ENCODE peak calls at places on chromosomes 1 and 21, in seven cellular contexts. B is anterior cingulate cortex; I is midbrain; S is astrocyte of the hippocampus; U is stimulated activated CD4-positive, alpha-beta T cell treated with anti-CD3 and anti-CD28 coated beads, Interleukin-4, amount 100 ng/mL, for 4 hours; P is psoas muscle; W is ACHN. F is an unnamed sample.

GRCh38 chr1:50251592-50252165 is 143.0 kb downstream of the ELAVL4 start:
- DNase-seq in U (no peak), P (no peak), I (no peak), B (no peak), S (peak; percentile 39), W (no peak), F (no peak)

GRCh38 chr1:185096531-185096930 is 51.2 kb downstream of the RNF2 start:
- DNase-seq in B (no peak), W (no peak), S (no peak), U (no peak), P (no peak), I (no peak), F (no peak)

GRCh38 chr1:39829791-39830533 is 41.3 kb upstream of the BMP8B start:
- DNase-seq in U (no peak), S (peak; percentile 4), I (no peak), P (no peak), W (no peak), B (no peak), F (no peak)

GRCh38 chr1:66331641-66332523 is 202.1 kb upstream of the SGIP1 start:
- DNase-seq in W (peak; percentile 75), P (peak; percentile 78), B (no peak), S (peak; percentile 77), I (peak; percentile 40), U (peak; percentile 40), F (peak; percentile 68)

GRCh38 chr1:31460027-31460426 is 47.0 kb downstream of the SERINC2 start:
- DNase-seq in P (no peak), I (no peak), B (no peak), U (no peak), W (peak; percentile 17), S (no peak), F (no peak)

GRCh38 chr1:60870269-60870668 is 212.1 kb upstream of the NFIA start:
- DNase-seq in S (no peak), U (no peak), W (no peak), B (no peak), P (no peak), I (no peak), F (no peak)

GRCh38 chr1:212234431-212235298 is 50.5 kb upstream of the PPP2R5A start:
- DNase-seq in B (peak; percentile 12), W (peak; percentile 94), U (peak; percentile 32), P (peak; percentile 26), I (no peak), S (peak; percentile 88), F (no peak)

GRCh38 chr1:172359531-172359991 is 60.9 kb upstream of the C1orf105 start:
- DNase-seq in W (peak; percentile 27), S (peak; percentile 85), I (no peak), U (no peak), B (no peak), P (no peak), F (no peak)

GRCh38 chr1:224624432-224624831 is 8.3 kb downstream of the CNIH3 start:
- DNase-seq in B (no peak), P (no peak), W (no peak), I (no peak), U (no peak), S (no peak), F (no peak)

GRCh38 chr1:15958788-15959187 is 17.1 kb downstream of the ZBTB17 start:
- DNase-seq in I (no peak), B (no peak), W (no peak), P (no peak), S (no peak), U (no peak), F (no peak)

GRCh38 chr1:20166047-20166446 is 19.8 kb upstream of the UBXN10 start:
- DNase-seq in I (no peak), S (no peak), B (peak; percentile 22), U (no peak), W (no peak), P (no peak), F (no peak)

GRCh38 chr1:201759194-201759814 is 69.7 kb upstream of the IPO9 start:
- DNase-seq in P (no peak), W (peak; percentile 60), S (peak; percentile 75), U (no peak), I (no peak), B (no peak), F (no peak)

GRCh38 chr1:30051777-30052176 is 671.6 kb downstream of the MATN1 start:
- DNase-seq in B (no peak), I (no peak), W (no peak), U (no peak), S (no peak), P (no peak), F (no peak)

GRCh38 chr1:229862017-229862774 is 204.8 kb upstream of the GALNT2 start:
- DNase-seq in S (peak; percentile 23), I (peak; percentile 46), P (no peak), B (no peak), W (no peak), U (no peak), F (no peak)

GRCh38 chr21:33217168-33217567 is 12.6 kb upstream of the IFNAR2 start:
- DNase-seq in I (no peak), P (no peak), U (no peak), B (no peak), S (no peak), W (no peak), F (no peak)

GRCh38 chr1:66300986-66301451 is 232.9 kb upstream of the SGIP1 start:
- DNase-seq in I (no peak), S (peak; percentile 30), U (peak; percentile 20), B (no peak), W (peak; percentile 59), P (no peak), F (no peak)

GRCh38 chr1:226590626-226591025 is 42.1 kb downstream of the STUM start:
- DNase-seq in S (no peak), P (no peak), I (no peak), B (no peak), W (no peak), U (no peak), F (no peak)

GRCh38 chr1:87706198-87706597 is 377.5 kb downstream of the LMO4 start:
- DNase-seq in I (no peak), W (no peak), B (no peak), S (no peak), U (no peak), P (no peak), F (no peak)

GRCh38 chr1:72284398-72285073 is 2.2 kb upstream of the NEGR1 start:
- DNase-seq in I (peak; percentile 86), P (peak; percentile 29), B (peak; percentile 33), W (peak; percentile 86), U (no peak), S (peak; percentile 89), F (peak; percentile 68)

GRCh38 chr1:18464665-18465050 is 16.1 kb upstream of the KLHDC7A start:
- DNase-seq in W (no peak), P (no peak), B (no peak), I (no peak), S (no peak), U (no peak), F (no peak)

GRCh38 chr1:161069731-161070270 is at the start of gene ARHGAP30:
- DNase-seq in B (peak; percentile 30), W (no peak), P (peak; percentile 62), U (peak; percentile 80), S (no peak), I (peak; percentile 27), F (peak; percentile 15)